ENCODE peak calls at places on chromosomes 3 and 15, in seven cellular contexts. R is colonic mucosa; M is Peyer's patch; U is upper lobe of right lung; E is mesendoderm; O is naive thymus-derived CD4-positive, alpha-beta T cell; I is WERI-Rb-1. G is an unnamed sample. For H3K36me3, the result is how much of the 10 kb centered on the place peaks cover.

GRCh38 chr3:167493240-167493639 is 19.4 kb upstream of the SERPINI2 start:
- DNase-seq in O (no peak), E (peak), I (peak), U (no peak), R (no peak), M (no peak), G (peak)

GRCh38 chr3:52495777-52496602 is 852 bp downstream of the STAB1 start:
- DNase-seq in E (no peak), M (no peak), U (no peak), I (no peak), R (no peak), O (no peak), G (no peak)

GRCh38 chr15:68326711-68327412 is 49.3 kb downstream of the FEM1B start:
- DNase-seq in O (no peak), M (no peak), U (no peak), I (no peak), E (no peak), R (no peak), G (no peak)

GRCh38 chr15:68352401-68353062 is 75.0 kb downstream of the FEM1B start:
- DNase-seq in E (no peak), M (no peak), O (peak), U (no peak), I (no peak), R (no peak), G (no peak)

GRCh38 chr3:153163349-153164008 is 1.5 kb downstream of the RAP2B start:
- DNase-seq in I (no peak), O (peak), U (no peak), R (no peak), E (no peak), M (no peak), G (no peak)

GRCh38 chr3:11661827-11662226 is 18.1 kb upstream of the VGLL4 start:
- DNase-seq in R (no peak), I (no peak), O (no peak), E (no peak), U (no peak), M (no peak), G (no peak)

GRCh38 chr15:95620934-95621579 is 709.4 kb upstream of the NR2F2 start:
- DNase-seq in I (no peak), R (no peak), E (no peak), U (no peak), M (no peak), O (no peak), G (no peak)

GRCh38 chr3:99999541-99999940 is 114.8 kb downstream of the FILIP1L start:
- DNase-seq in I (no peak), O (no peak), M (no peak), U (no peak), R (no peak), E (no peak), G (no peak)

GRCh38 chr3:159732172-159733111 is 256.2 kb upstream of the IL12A start:
- DNase-seq in I (no peak), O (no peak), U (no peak), M (no peak), E (peak), R (no peak), G (peak)

GRCh38 chr3:15361494-15362214 is 29.3 kb upstream of the SH3BP5 start:
- DNase-seq in O (no peak), U (no peak), R (no peak), M (no peak), I (no peak), E (peak), G (peak)

GRCh38 chr3:182525975-182526374 is 267.3 kb upstream of the ATP11B start:
- DNase-seq in M (no peak), E (no peak), O (no peak), U (no peak), I (no peak), R (no peak), G (no peak)

GRCh38 chr15:77508541-77509505 is 88.1 kb downstream of the HMG20A start:
- DNase-seq in O (no peak), I (no peak), R (no peak), U (peak), M (no peak), E (no peak), G (no peak)

GRCh38 chr15:35290301-35290721 is 205.2 kb upstream of the NANOGP8 start:
- DNase-seq in E (no peak), M (no peak), U (no peak), R (peak), O (no peak), I (no peak), G (no peak)

GRCh38 chr3:30306896-30307295 is 299.5 kb upstream of the TGFBR2 start:
- DNase-seq in E (no peak), O (no peak), I (no peak), R (no peak), M (no peak), U (no peak), G (no peak)

GRCh38 chr15:101725073-101725472 is 800 bp upstream of the TARS3 start:
- DNase-seq in M (no peak), O (no peak), R (no peak), E (no peak), I (no peak), U (no peak), G (no peak)

GRCh38 chr3:9934993-9935392 is 1.4 kb downstream of the CRELD1 start:
- DNase-seq in O (no peak), E (no peak), R (no peak), U (no peak), M (no peak), I (no peak), G (no peak)

GRCh38 chr3:106376016-106376415 is 507.2 kb upstream of the CBLB start:
- DNase-seq in O (no peak), R (no peak), E (no peak), I (no peak), U (no peak), M (no peak), G (no peak)

GRCh38 chr3:13507791-13508339 is 27.8 kb downstream of the HDAC11 start:
- DNase-seq in O (no peak), U (peak), R (no peak), I (no peak), E (peak), M (peak), G (peak)

GRCh38 chr3:31661286-31661685 is 128.6 kb downstream of the STT3B start:
- DNase-seq in R (peak), E (no peak), I (no peak), U (no peak), M (no peak), O (no peak), G (peak)

GRCh38 chr15:75130597-75131268 is 70.9 kb upstream of the C15orf39 start:
- DNase-seq in O (no peak), R (no peak), M (no peak), E (no peak), I (no peak), U (no peak), G (no peak)

GRCh38 chr3:162332344-162332743 is 835.7 kb downstream of the OTOL1 start:
- DNase-seq in R (no peak), M (no peak), E (no peak), I (no peak), U (no peak), O (no peak), G (no peak)

GRCh38 chr3:10292505-10293419 is at the start of gene GHRL:
- DNase-seq in U (no peak), E (no peak), O (no peak), M (no peak), R (no peak), I (no peak), G (no peak)

GRCh38 chr3:67000006-67000405 is 1.9 kb downstream of the KBTBD8 start:
- DNase-seq in M (no peak), I (no peak), O (no peak), U (no peak), R (no peak), E (no peak), G (no peak)

GRCh38 chr15:52241489-52241888 is 50.3 kb upstream of the GNB5 start:
- DNase-seq in O (peak), E (no peak), R (no peak), M (no peak), I (no peak), U (no peak), G (no peak)
- H3K36me3 ChIP-seq in O (under half), E (under half), R (under half), M (under half), I (under half), U (under half), G (under half)

DNA sequence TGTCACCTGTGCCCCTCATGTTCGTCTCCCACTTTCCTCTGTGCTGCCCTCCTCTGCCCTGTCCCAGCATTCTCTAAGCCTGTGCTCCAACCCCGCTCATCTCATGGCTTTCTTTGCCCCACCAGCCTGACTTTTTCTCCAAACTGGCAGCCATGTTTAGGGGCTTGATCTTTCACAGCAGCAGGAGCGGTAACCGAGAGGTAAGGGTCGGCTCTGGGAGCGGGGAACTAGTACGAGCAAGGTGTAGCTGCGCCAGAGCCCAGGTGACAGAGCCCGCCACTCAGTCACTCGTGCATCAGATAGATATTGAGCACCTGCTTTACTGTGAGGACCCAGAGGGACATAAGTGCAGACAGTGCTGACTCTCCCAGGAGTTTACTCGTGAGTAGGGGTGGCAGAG is 13.4 kb downstream of the MAN2A2 start:
- DNase-seq in O (no peak), U (no peak), I (no peak), R (no peak), E (no peak), M (no peak), G (no peak)
- H3K36me3 ChIP-seq in O (half or more), U (half or more), I (under half), R (under half), E (under half), M (half or more), G (half or more)

GRCh38 chr15:25065286-25065685 is 110.5 kb downstream of the SNRPN start:
- DNase-seq in R (no peak), M (no peak), U (no peak), O (no peak), I (no peak), E (no peak), G (no peak)
- H3K36me3 ChIP-seq in R (under half), M (half or more), U (under half), O (half or more), I (half or more), E (half or more), G (under half)

DNA sequence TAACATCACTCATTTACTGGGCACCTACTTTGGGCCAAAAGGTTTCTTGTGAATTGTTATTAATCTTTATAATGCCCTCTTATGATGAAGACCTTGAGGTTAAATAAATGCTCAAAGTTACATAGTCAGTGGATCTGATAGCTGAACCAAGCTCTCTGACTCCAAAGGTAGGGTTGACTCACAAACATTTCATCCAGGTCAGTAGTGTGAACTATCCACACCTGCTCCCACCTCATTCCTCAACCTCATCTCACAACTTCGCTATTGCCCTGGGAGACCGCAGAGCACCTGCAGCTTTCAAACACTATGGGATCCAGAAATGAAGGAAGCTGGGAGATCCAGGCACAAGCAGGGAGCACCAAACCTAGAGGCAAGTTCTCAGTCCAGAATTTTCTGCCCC is 93.8 kb upstream of the FGF12 start:
- DNase-seq in O (no peak), M (no peak), U (no peak), E (no peak), R (no peak), I (no peak), G (no peak)
- H3K36me3 ChIP-seq in O (under half), M (under half), U (under half), E (under half), R (under half), I (under half), G (under half)

GRCh38 chr3:50353231-50354004 is 2.8 kb downstream of the CYB561D2 start:
- DNase-seq in R (no peak), M (no peak), I (no peak), E (no peak), O (no peak), U (no peak), G (no peak)

GRCh38 chr3:50354186-50354764 is 3.6 kb downstream of the CYB561D2 start:
- DNase-seq in U (no peak), E (no peak), I (no peak), M (no peak), R (no peak), O (no peak), G (no peak)

GRCh38 chr3:50355829-50356552 is 3.3 kb downstream of the TMEM115 start:
- DNase-seq in O (no peak), R (no peak), E (no peak), U (no peak), M (no peak), I (no peak), G (no peak)

GRCh38 chr3:50356553-50356952 is 2.8 kb downstream of the TMEM115 start:
- DNase-seq in R (peak), O (no peak), M (peak), E (no peak), I (no peak), U (no peak), G (no peak)

DNA sequence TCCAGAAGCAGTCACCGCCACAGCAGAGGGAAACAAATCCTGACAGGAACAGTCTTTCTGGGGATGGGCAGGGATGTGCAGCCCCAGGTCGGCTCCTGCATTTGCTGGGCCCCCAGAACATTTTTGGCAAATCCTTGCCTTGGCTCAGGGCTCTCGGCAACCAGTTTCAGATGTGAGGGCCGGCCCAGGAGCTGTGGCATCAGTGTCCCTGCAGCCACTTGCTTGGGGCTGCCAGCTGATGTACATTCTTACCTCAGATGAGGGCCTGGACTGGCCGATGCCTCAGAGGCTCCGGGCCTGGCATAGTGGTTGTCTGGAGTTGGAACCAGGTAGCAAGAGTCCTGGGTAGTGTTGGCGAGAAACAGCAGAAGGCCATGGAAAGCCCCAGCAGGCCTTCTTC is 4.2 kb downstream of the CYB561D2 start:
- DNase-seq in R (no peak), E (no peak), U (no peak), O (no peak), I (no peak), M (no peak), G (no peak)
- H3K36me3 ChIP-seq in R (under half), E (under half), U (under half), O (half or more), I (half or more), M (under half), G (half or more)